ENCODE peak calls at places on chromosomes 5 and 9, in ten cellular contexts. K, F, G, E, N, Z, Y, S, I and W are unnamed samples. For H3K36me3, the result is how much of the 10 kb centered on the place peaks cover.

GRCh38 chr5:81751836-81752643 is 1.1 kb upstream of the SSBP2 start:
- DNase-seq in K (no peak), F (no peak), G (no peak), E (peak), N (no peak), Z (no peak), Y (peak), S (peak), I (no peak), W (peak)

GRCh38 chr5:55674340-55674739 is 37.8 kb downstream of the SLC38A9 start:
- DNase-seq in K (no peak), F (no peak), G (no peak), E (no peak), N (no peak), Z (no peak), Y (no peak), S (no peak), I (no peak), W (no peak)

GRCh38 chr9:91073811-91074771 is 272.5 kb downstream of the SYK start:
- DNase-seq in K (no peak), F (no peak), G (no peak), E (no peak), N (no peak), Z (no peak), Y (no peak), S (no peak), I (no peak), W (no peak)

GRCh38 chr5:112669328-112669963 is 68.2 kb upstream of the APC start:
- DNase-seq in K (no peak), F (no peak), G (no peak), E (no peak), N (no peak), Z (no peak), Y (no peak), S (no peak), I (no peak), W (no peak)

GRCh38 chr5:81989204-81989603 is 17.4 kb downstream of the ATG10 start:
- DNase-seq in K (no peak), F (no peak), G (no peak), E (no peak), N (no peak), Z (no peak), Y (no peak), S (no peak), I (no peak), W (no peak)

GRCh38 chr5:9063615-9064245 is 482.1 kb downstream of the SEMA5A start:
- DNase-seq in K (no peak), F (no peak), G (peak), E (no peak), N (no peak), Z (no peak), Y (no peak), S (no peak), I (no peak), W (no peak)

GRCh38 chr5:23352437-23352836 is 155.0 kb upstream of the PRDM9 start:
- DNase-seq in K (no peak), F (no peak), G (no peak), E (no peak), N (no peak), Z (no peak), Y (no peak), S (no peak), I (no peak), W (no peak)

GRCh38 chr5:98307811-98308210 is 465.7 kb upstream of the RGMB start:
- DNase-seq in K (no peak), F (no peak), G (peak), E (no peak), N (no peak), Z (no peak), Y (peak), S (no peak), I (no peak), W (no peak)

GRCh38 chr5:148979104-148979723 is 83.6 kb downstream of the SH3TC2 start:
- DNase-seq in K (no peak), F (no peak), G (no peak), E (no peak), N (peak), Z (peak), Y (no peak), S (no peak), I (no peak), W (peak)

GRCh38 chr5:106254784-106255183 is 1416.0 kb downstream of the EFNA5 start:
- DNase-seq in K (no peak), F (no peak), G (no peak), E (no peak), N (no peak), Z (no peak), Y (no peak), S (no peak), I (no peak), W (no peak)

GRCh38 chr5:75985077-75985476 is 98.1 kb upstream of the SV2C start:
- DNase-seq in K (no peak), F (no peak), G (no peak), E (no peak), N (no peak), Z (no peak), Y (no peak), S (no peak), I (no peak), W (no peak)

GRCh38 chr5:157387164-157387563 is 72.8 kb upstream of the NIPAL4 start:
- DNase-seq in K (no peak), F (no peak), G (no peak), E (no peak), N (no peak), Z (no peak), Y (no peak), S (no peak), I (no peak), W (no peak)

GRCh38 chr5:149113669-149114068 is 27.6 kb upstream of the ABLIM3 start:
- DNase-seq in K (no peak), F (no peak), G (peak), E (no peak), N (no peak), Z (no peak), Y (no peak), S (no peak), I (no peak), W (no peak)

GRCh38 chr5:95533761-95534160 is 21.0 kb downstream of the SKIC3 start:
- DNase-seq in K (no peak), F (no peak), G (peak), E (no peak), N (no peak), Z (no peak), Y (no peak), S (no peak), I (no peak), W (no peak)
- H3K36me3 ChIP-seq in K (under half), F (under half), G (under half), E (under half), N (under half), Z (under half), Y (under half), S (under half), I (under half), W (half or more)

DNA sequence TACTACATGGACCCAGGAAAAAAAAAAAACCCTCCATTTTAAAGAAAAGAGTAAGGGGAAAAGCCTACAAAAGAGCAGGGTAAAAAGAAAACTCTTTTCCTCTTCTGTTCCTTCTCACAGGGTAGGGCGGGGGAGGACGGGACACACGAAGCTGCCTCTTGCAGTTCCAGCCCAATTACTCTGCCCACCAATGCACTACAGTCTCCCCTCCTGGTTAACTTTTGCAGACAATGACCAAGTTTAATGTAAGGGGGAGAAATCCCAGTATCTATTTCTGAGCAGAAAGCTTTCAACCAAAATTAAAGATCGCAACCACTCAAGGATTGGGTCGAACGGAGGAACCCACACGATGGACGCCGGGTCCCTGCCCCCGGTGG is 1.3 kb downstream of the BRD3 start:
- DNase-seq in K (no peak), F (no peak), G (peak), E (no peak), N (no peak), Z (no peak), Y (peak), S (no peak), I (no peak), W (peak)
- H3K4me3 ChIP-seq in K (peak), F (peak), G (peak), E (peak), N (peak), Z (peak), Y (peak), S (peak), I (peak), W (peak)

GRCh38 chr5:433836-434235 is 9.1 kb upstream of the EXOC3 start:
- DNase-seq in K (no peak), F (peak), G (no peak), E (no peak), N (no peak), Z (no peak), Y (no peak), S (no peak), I (no peak), W (peak)

GRCh38 chr5:431711-432050 is 11.3 kb upstream of the EXOC3 start:
- DNase-seq in K (no peak), F (peak), G (no peak), E (no peak), N (no peak), Z (no peak), Y (no peak), S (no peak), I (no peak), W (no peak)

GRCh38 chr5:434443-435146 is 8.4 kb upstream of the EXOC3 start:
- DNase-seq in K (no peak), F (peak), G (no peak), E (no peak), N (no peak), Z (no peak), Y (no peak), S (no peak), I (no peak), W (no peak)

GRCh38 chr5:432201-432927 is 10.6 kb upstream of the EXOC3 start:
- DNase-seq in K (no peak), F (peak), G (no peak), E (no peak), N (no peak), Z (no peak), Y (no peak), S (no peak), I (no peak), W (peak)

GRCh38 chr5:432928-433791 is 9.8 kb upstream of the EXOC3 start:
- DNase-seq in K (no peak), F (no peak), G (no peak), E (no peak), N (no peak), Z (no peak), Y (no peak), S (no peak), I (no peak), W (peak)
- TF ChIP-seq POLR2A in K (no peak), F (no peak), G (no peak), E (no peak), N (no peak), Z (no peak), Y (no peak), S (no peak), I (no peak), W (no peak)

DNA sequence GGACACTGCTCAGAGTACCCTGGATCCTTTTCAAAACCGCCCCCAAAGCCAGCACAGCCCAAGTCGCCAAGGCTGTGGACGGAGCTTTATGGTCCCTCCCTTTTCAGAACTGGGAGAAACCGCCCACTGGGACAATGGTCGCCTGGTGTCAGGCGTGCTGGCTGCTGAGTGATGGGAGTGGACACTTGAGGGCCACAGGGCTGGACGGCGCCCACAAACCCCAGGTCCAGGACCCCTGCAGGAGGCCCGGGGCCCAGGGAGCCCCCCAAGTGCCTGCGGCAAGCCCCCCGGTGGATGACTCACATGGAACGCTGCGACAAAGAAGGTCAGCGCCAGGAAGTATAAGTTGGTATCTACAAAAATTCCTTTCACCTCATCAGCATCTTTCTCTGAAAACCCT is 10.9 kb downstream of the CLPTM1L start:
- DNase-seq in K (no peak), F (peak), G (no peak), E (no peak), N (no peak), Z (no peak), Y (no peak), S (no peak), I (no peak), W (no peak)
- H3K36me3 ChIP-seq in K (half or more), F (half or more), G (half or more), E (under half), N (under half), Z (under half), Y (half or more), S (half or more), I (under half), W (half or more)